ENCODE peak calls at places on chromosomes 13 and 19, in five cellular contexts. L is GM12892, N is K562, V is GM12878, E is H1. M is an unnamed sample.

GRCh38 chr13:100694722-100695644 is 20.4 kb upstream of the TMTC4 start:
- DNase-seq in N (peak; percentile 40), L (peak; percentile 21), E (peak; percentile 53), V (no peak), M (no peak)

GRCh38 chr19:47778954-47779351 is 450 bp downstream of the SELENOW start:
- DNase-seq in E (no peak), L (no peak), N (no peak), V (no peak), M (no peak)

GRCh38 chr19:36331353-36332228 is 47.4 kb downstream of the ZFP14 start:
- DNase-seq in L (peak; percentile 40), E (peak; percentile 93), N (peak; percentile 33), V (peak; percentile 69), M (peak; percentile 73)

GRCh38 chr19:13053761-13054604 is 48.7 kb downstream of the LYL1 start:
- DNase-seq in V (no peak), L (no peak), N (no peak), E (no peak), M (no peak)

GRCh38 chr19:38693380-38694223 is 46.2 kb downstream of the ACTN4 start:
- DNase-seq in N (no peak), V (no peak), L (peak; percentile 71), E (no peak), M (peak; percentile 72)

GRCh38 chr19:31567776-31568175 is 218.5 kb upstream of the TSHZ3 start:
- DNase-seq in N (no peak), L (no peak), V (no peak), E (no peak), M (no peak)

GRCh38 chr13:49499889-49500660 is 4.3 kb downstream of the PHF11 start:
- DNase-seq in V (no peak), N (no peak), L (no peak), E (no peak), M (no peak)

GRCh38 chr19:40576181-40576584 is 490 bp upstream of the SHKBP1 start:
- DNase-seq in N (no peak), E (no peak), V (no peak), L (no peak), M (no peak)

GRCh38 chr19:49712397-49712859 is 21.5 kb downstream of the CPT1C start:
- DNase-seq in V (no peak), L (no peak), N (peak; percentile 97), E (peak; percentile 74), M (no peak)

GRCh38 chr13:49690133-49690989 is 925 bp downstream of the EBPL start:
- DNase-seq in N (peak; percentile 14), L (no peak), V (no peak), E (no peak), M (peak; percentile 21)

GRCh38 chr19:47156861-47157454 is 26.3 kb downstream of the SAE1 start:
- DNase-seq in E (no peak), V (peak; percentile 24), L (no peak), N (no peak), M (no peak)

GRCh38 chr13:31192306-31192705 is 7.5 kb upstream of the B3GLCT start:
- DNase-seq in L (no peak), E (no peak), V (no peak), N (no peak), M (no peak)

GRCh38 chr19:13430790-13431582 is 75.3 kb downstream of the CACNA1A start:
- DNase-seq in L (peak; percentile 23), E (no peak), N (peak; percentile 65), V (no peak), M (peak; percentile 29)

GRCh38 chr13:35489050-35489449 is 12.6 kb upstream of the MAB21L1 start:
- DNase-seq in L (no peak), E (no peak), N (no peak), V (no peak), M (no peak)

GRCh38 chr19:56167064-56167578 is 8.7 kb upstream of the GALP start:
- DNase-seq in E (no peak), L (no peak), V (no peak), N (peak; percentile 48), M (no peak)

GRCh38 chr13:72290962-72291681 is 424.1 kb upstream of the DACH1 start:
- DNase-seq in N (no peak), E (peak; percentile 31), L (no peak), V (no peak), M (no peak)

GRCh38 chr13:73173160-73173905 is 114.5 kb downstream of the KLF5 start:
- DNase-seq in N (no peak), V (no peak), L (no peak), E (no peak), M (no peak)

GRCh38 chr13:112583592-112584277 is 4.2 kb downstream of the TUBGCP3 start:
- DNase-seq in E (no peak), V (no peak), N (no peak), L (no peak), M (no peak)

GRCh38 chr19:22286151-22286810 is at the start of gene ZNF729:
- DNase-seq in L (no peak), N (no peak), V (no peak), E (no peak), M (no peak)

GRCh38 chr13:102907016-102907756 is 61.4 kb downstream of the ERCC5 start:
- DNase-seq in V (peak; percentile 25), L (no peak), N (no peak), E (no peak), M (no peak)

GRCh38 chr13:98524391-98524790 is 52.5 kb downstream of the STK24 start:
- DNase-seq in L (no peak), V (no peak), E (no peak), N (no peak), M (no peak)

GRCh38 chr19:18488403-18488723 is 33.5 kb downstream of the ELL start:
- DNase-seq in L (no peak), N (no peak), V (no peak), E (no peak), M (no peak)

GRCh38 chr13:44930907-44931676 is 58.2 kb downstream of the NUFIP1 start:
- DNase-seq in N (no peak), V (no peak), E (no peak), L (no peak), M (no peak)

GRCh38 chr13:35472308-35473008 is 4.0 kb downstream of the MAB21L1 start:
- DNase-seq in L (no peak), N (no peak), E (no peak), V (no peak), M (no peak)

GRCh38 chr13:98869408-98870090 is 108.3 kb downstream of the DOCK9 start:
- DNase-seq in E (no peak), N (peak; percentile 12), V (no peak), L (no peak), M (no peak)

GRCh38 chr13:25575562-25575961 is 203.8 kb downstream of the ATP8A2 start:
- DNase-seq in E (no peak), N (no peak), V (no peak), L (no peak), M (no peak)

GRCh38 chr13:21033224-21033855 is 28.0 kb downstream of the LATS2 start:
- DNase-seq in N (no peak), L (no peak), V (no peak), E (no peak), M (no peak)

GRCh38 chr19:7480975-7481265 is 7.9 kb downstream of the PEX11G start:
- DNase-seq in N (no peak), L (no peak), V (no peak), E (no peak), M (no peak)

GRCh38 chr19:38624822-38625221 is 5.8 kb downstream of the EIF3K start:
- DNase-seq in N (no peak), V (no peak), L (no peak), E (no peak), M (no peak)

GRCh38 chr13:36192166-36192565 is 22.2 kb downstream of the SOHLH2 start:
- DNase-seq in L (no peak), E (no peak), V (no peak), N (no peak), M (no peak)

GRCh38 chr19:44847144-44848035 is 1.3 kb downstream of the NECTIN2 start:
- DNase-seq in E (no peak), V (no peak), L (no peak), N (peak; percentile 67), M (no peak)

DNA sequence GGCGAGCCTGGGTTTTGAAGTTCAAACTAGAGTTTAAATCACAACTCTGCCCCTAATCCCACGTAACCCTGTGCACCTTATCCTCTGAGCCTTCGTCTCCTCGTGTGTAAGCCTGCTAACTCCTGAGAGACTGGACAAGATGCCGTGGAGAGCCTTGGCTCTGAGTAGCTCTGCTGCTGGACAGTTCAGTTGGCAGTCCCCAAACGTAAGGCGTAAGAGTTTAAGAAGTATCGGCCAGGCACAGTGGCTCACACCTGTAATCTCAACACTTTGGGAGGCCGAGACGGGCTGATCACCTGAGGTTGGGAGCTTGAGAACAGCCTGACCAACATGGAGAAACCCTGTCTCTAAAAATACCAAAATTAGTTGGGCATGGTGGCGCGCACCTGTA is 4.7 kb upstream of the CD79A start:
- DNase-seq in L (no peak), E (no peak), V (no peak), N (no peak), M (no peak)
- TF ChIP-seq TAF1 in L (no peak), E (no peak), V (no peak), N (no peak), M (no peak)

DNA sequence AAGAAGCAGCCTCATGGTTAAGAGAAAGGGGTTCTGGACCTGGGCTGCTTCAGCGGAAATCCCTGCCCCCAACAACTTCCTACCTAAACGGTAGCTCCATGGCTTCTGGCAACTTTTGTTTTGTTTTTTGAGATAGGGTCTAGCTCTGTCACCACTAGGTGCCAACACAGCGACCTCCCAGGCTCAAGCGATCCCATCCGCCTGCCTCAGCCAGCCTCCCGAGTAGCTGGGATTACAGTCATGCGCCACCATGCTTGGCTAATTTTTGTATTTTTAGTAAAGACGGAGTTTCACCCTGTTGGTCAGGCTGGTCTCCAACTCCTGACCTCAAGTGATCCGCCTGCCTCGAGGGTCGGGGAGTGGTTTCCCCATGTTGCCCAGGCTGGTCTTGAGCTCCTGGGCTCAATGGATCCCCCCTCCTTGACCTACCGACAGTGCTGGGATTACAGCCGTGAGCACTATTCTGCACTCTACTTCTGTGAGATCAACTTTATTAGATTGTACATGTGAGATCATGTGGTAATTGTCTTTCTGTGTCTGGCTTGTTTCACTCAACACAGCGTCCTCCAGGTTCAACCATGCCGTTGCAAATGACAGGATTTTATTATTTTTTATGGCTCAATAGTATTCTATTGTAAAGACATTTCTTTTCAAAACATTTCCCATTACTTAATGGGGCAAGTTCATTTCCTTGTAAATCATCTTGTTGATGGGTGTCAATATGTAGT is 1.3 kb upstream of the OBI1 start:
- DNase-seq in E (no peak), V (no peak), N (no peak), L (no peak), M (no peak)
- TF ChIP-seq POLR2A in E (peak; percentile 49), V (no peak), N (no peak), L (no peak), M (no peak)

GRCh38 chr19:33781536-33781935 is 15.1 kb upstream of the KCTD15 start:
- DNase-seq in E (no peak), N (no peak), L (no peak), V (no peak), M (no peak)
- TF ChIP-seq TAF1 in E (no peak), N (no peak), L (no peak), V (no peak), M (no peak)

GRCh38 chr19:933553-933882 is 7.7 kb downstream of the ARID3A start:
- DNase-seq in L (no peak), E (no peak), V (no peak), N (no peak), M (no peak)

GRCh38 chr19:936175-936546 is 10.3 kb downstream of the ARID3A start:
- DNase-seq in V (no peak), N (no peak), L (no peak), E (no peak), M (no peak)

GRCh38 chr19:934197-934840 is 8.5 kb downstream of the ARID3A start:
- DNase-seq in N (no peak), V (no peak), L (no peak), E (no peak), M (no peak)

GRCh38 chr19:932647-933552 is 7.1 kb downstream of the ARID3A start:
- DNase-seq in L (no peak), V (no peak), N (no peak), E (no peak), M (no peak)

GRCh38 chr19:934865-935422 is 9.1 kb downstream of the ARID3A start:
- DNase-seq in N (no peak), V (no peak), E (no peak), L (no peak), M (no peak)
- TF ChIP-seq POLR2A in N (no peak), V (no peak), E (no peak), L (no peak), M (no peak)

M was measured in GM12891.